ENCODE peak calls at places on chromosomes 1 and 21, in six cellular contexts. One of them, this sample, is unnamed.

GRCh38 chr1:67126111-67126746 is 8.5 kb downstream of the C1orf141 start:
- DNase-seq in thoracic aorta: no peak
- DNase-seq in MCF 10A: peak
- DNase-seq in OCI-LY7: no peak
- DNase-seq in HFF-Myc: no peak
- DNase-seq in omental fat pad: no peak
- DNase-seq in this sample: no peak

GRCh38 chr1:26003262-26003661 is 5.4 kb upstream of the PAFAH2 start:
- DNase-seq in OCI-LY7: no peak
- DNase-seq in omental fat pad: no peak
- DNase-seq in thoracic aorta: no peak
- DNase-seq in HFF-Myc: no peak
- DNase-seq in MCF 10A: no peak
- DNase-seq in this sample: no peak

GRCh38 chr21:29730281-29730680 is 209.5 kb downstream of the GRIK1 start:
- DNase-seq in MCF 10A: no peak
- DNase-seq in omental fat pad: no peak
- DNase-seq in HFF-Myc: no peak
- DNase-seq in thoracic aorta: no peak
- DNase-seq in OCI-LY7: no peak
- DNase-seq in this sample: no peak

GRCh38 chr1:27045973-27046558 is 33.4 kb upstream of the TENT5B start:
- DNase-seq in MCF 10A: peak
- DNase-seq in thoracic aorta: no peak
- DNase-seq in HFF-Myc: no peak
- DNase-seq in omental fat pad: no peak
- DNase-seq in OCI-LY7: peak
- DNase-seq in this sample: peak

GRCh38 chr21:45056505-45056904 is 17.9 kb upstream of the ADARB1 start:
- DNase-seq in omental fat pad: no peak
- DNase-seq in HFF-Myc: no peak
- DNase-seq in thoracic aorta: no peak
- DNase-seq in OCI-LY7: no peak
- DNase-seq in MCF 10A: no peak
- DNase-seq in this sample: no peak

GRCh38 chr21:40186036-40186435 is 318.8 kb downstream of the PCP4 start:
- DNase-seq in omental fat pad: no peak
- DNase-seq in thoracic aorta: no peak
- DNase-seq in MCF 10A: no peak
- DNase-seq in HFF-Myc: no peak
- DNase-seq in OCI-LY7: no peak
- DNase-seq in this sample: no peak

GRCh38 chr1:2286923-2287322 is 58.8 kb downstream of the SKI start:
- DNase-seq in MCF 10A: no peak
- DNase-seq in omental fat pad: no peak
- DNase-seq in thoracic aorta: no peak
- DNase-seq in HFF-Myc: no peak
- DNase-seq in OCI-LY7: no peak
- DNase-seq in this sample: no peak

GRCh38 chr1:226784081-226785049 is 45.3 kb upstream of the ITPKB start:
- DNase-seq in HFF-Myc: no peak
- DNase-seq in OCI-LY7: no peak
- DNase-seq in omental fat pad: no peak
- DNase-seq in MCF 10A: no peak
- DNase-seq in thoracic aorta: no peak
- DNase-seq in this sample: no peak

GRCh38 chr1:153647375-153647714 is 11.2 kb upstream of the SNAPIN start:
- DNase-seq in MCF 10A: no peak
- DNase-seq in HFF-Myc: no peak
- DNase-seq in OCI-LY7: no peak
- DNase-seq in omental fat pad: no peak
- DNase-seq in thoracic aorta: no peak
- DNase-seq in this sample: no peak

GRCh38 chr1:101567582-101568189 is 330.9 kb downstream of the S1PR1 start:
- DNase-seq in thoracic aorta: no peak
- DNase-seq in MCF 10A: peak
- DNase-seq in OCI-LY7: peak
- DNase-seq in omental fat pad: no peak
- DNase-seq in HFF-Myc: no peak
- DNase-seq in this sample: no peak

GRCh38 chr1:36920801-36921405 is 113.4 kb downstream of the GRIK3 start:
- DNase-seq in omental fat pad: no peak
- DNase-seq in HFF-Myc: no peak
- DNase-seq in MCF 10A: no peak
- DNase-seq in OCI-LY7: no peak
- DNase-seq in thoracic aorta: no peak
- DNase-seq in this sample: peak

GRCh38 chr1:50633465-50633864 is 210.2 kb upstream of the DMRTA2 start:
- DNase-seq in omental fat pad: no peak
- DNase-seq in MCF 10A: no peak
- DNase-seq in HFF-Myc: no peak
- DNase-seq in thoracic aorta: no peak
- DNase-seq in OCI-LY7: no peak
- DNase-seq in this sample: no peak

GRCh38 chr1:83838573-83838972 is 160.4 kb downstream of the TTLL7 start:
- DNase-seq in omental fat pad: no peak
- DNase-seq in MCF 10A: no peak
- DNase-seq in thoracic aorta: no peak
- DNase-seq in HFF-Myc: no peak
- DNase-seq in OCI-LY7: no peak
- DNase-seq in this sample: no peak

GRCh38 chr1:83839566-83840173 is 159.3 kb downstream of the TTLL7 start:
- DNase-seq in thoracic aorta: no peak
- DNase-seq in OCI-LY7: no peak
- DNase-seq in HFF-Myc: no peak
- DNase-seq in MCF 10A: peak
- DNase-seq in omental fat pad: no peak
- DNase-seq in this sample: no peak

GRCh38 chr1:83832194-83832593 is 166.7 kb downstream of the TTLL7 start:
- DNase-seq in MCF 10A: no peak
- DNase-seq in omental fat pad: no peak
- DNase-seq in thoracic aorta: no peak
- DNase-seq in OCI-LY7: no peak
- DNase-seq in HFF-Myc: no peak
- DNase-seq in this sample: no peak

GRCh38 chr1:83836543-83836942 is 162.4 kb downstream of the TTLL7 start:
- DNase-seq in HFF-Myc: no peak
- DNase-seq in thoracic aorta: no peak
- DNase-seq in omental fat pad: no peak
- DNase-seq in OCI-LY7: no peak
- DNase-seq in MCF 10A: no peak
- DNase-seq in this sample: no peak

DNA sequence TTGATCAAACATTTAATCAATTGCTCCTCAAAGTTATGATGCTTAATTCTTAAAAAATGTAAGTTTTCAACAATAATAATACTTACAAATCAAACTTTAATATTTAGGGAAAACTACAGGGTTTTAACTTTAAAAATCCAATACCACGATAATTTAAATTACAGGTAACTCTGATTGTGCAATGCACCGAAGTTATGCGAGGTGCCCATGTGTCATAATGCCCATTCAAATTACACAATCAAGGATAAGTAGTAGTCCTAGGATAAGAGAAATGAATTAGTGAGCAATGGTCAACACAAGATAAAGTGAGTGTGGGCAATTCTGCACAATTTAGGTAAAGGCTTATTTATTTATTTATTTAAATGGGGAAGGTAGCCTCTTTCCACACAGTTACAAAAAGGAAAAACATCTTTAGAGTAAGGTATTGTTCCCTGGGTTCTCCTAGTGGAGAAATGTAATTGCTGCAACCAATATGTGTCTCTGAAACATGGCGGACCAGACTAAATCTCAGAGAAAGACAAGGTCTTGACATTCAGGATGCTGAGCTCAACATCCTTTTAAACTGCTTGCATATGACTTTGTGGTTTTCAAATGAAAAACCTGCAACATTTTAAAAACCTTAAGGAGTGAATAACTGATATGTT is 164.2 kb downstream of the TTLL7 start:
- DNase-seq in OCI-LY7: no peak
- DNase-seq in HFF-Myc: no peak
- DNase-seq in omental fat pad: no peak
- DNase-seq in MCF 10A: peak
- DNase-seq in thoracic aorta: no peak
- DNase-seq in this sample: no peak
- TF ChIP-seq CTCF in OCI-LY7: peak
- TF ChIP-seq CTCF in HFF-Myc: peak
- TF ChIP-seq CTCF in omental fat pad: no peak
- TF ChIP-seq CTCF in MCF 10A: no peak
- TF ChIP-seq CTCF in thoracic aorta: no peak
- TF ChIP-seq CTCF in this sample: peak

DNA sequence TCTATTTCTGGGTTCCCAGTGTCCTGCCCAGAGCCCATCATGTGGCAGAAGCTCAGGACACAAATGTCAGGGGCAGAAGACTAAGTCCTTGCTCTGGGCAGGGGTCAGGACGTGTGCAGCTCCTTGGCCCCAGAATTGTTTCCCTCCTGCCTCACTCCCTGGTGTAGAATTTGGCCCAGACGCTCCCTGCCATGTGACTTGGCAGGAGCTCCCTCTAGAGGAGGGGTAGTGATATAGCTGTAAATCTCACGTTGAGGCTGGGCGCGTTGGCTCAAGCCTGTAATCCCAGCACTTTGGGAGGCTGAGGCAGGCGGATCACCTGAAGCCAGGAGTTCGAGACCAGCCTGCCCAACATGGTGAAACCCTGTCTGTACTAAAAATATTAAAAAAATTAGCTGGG is 91.2 kb downstream of the UBIAD1 start:
- DNase-seq in omental fat pad: no peak
- DNase-seq in MCF 10A: no peak
- DNase-seq in OCI-LY7: peak
- DNase-seq in thoracic aorta: no peak
- DNase-seq in HFF-Myc: no peak
- DNase-seq in this sample: no peak
- TF ChIP-seq CTCF in omental fat pad: no peak
- TF ChIP-seq CTCF in MCF 10A: peak
- TF ChIP-seq CTCF in OCI-LY7: peak
- TF ChIP-seq CTCF in thoracic aorta: no peak
- TF ChIP-seq CTCF in HFF-Myc: peak
- TF ChIP-seq CTCF in this sample: peak

DNA sequence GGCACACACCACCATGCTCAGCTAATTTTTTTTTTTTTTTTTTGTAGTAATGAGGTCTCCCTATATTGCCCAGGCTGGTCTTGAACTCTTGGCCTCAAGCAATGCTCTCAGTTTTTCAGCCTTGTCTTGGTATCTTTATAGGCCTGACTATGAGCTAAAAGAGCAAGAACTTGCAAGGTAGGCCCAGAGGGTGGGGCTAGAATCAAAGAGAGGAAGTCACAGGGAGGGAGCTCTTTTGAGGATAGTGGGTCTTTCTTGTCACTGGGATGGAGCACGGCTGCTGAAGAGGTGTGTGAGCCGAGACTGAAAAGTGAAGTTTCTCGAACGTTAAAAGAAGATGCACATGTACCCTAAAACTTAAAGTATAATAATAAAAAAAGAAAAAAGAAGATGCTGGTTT is 260.0 kb upstream of the BEND5 start:
- DNase-seq in thoracic aorta: no peak
- DNase-seq in omental fat pad: no peak
- DNase-seq in HFF-Myc: no peak
- DNase-seq in MCF 10A: no peak
- DNase-seq in OCI-LY7: no peak
- DNase-seq in this sample: no peak
- TF ChIP-seq CTCF in thoracic aorta: no peak
- TF ChIP-seq CTCF in omental fat pad: no peak
- TF ChIP-seq CTCF in HFF-Myc: no peak
- TF ChIP-seq CTCF in MCF 10A: no peak
- TF ChIP-seq CTCF in OCI-LY7: no peak
- TF ChIP-seq CTCF in this sample: no peak

DNA sequence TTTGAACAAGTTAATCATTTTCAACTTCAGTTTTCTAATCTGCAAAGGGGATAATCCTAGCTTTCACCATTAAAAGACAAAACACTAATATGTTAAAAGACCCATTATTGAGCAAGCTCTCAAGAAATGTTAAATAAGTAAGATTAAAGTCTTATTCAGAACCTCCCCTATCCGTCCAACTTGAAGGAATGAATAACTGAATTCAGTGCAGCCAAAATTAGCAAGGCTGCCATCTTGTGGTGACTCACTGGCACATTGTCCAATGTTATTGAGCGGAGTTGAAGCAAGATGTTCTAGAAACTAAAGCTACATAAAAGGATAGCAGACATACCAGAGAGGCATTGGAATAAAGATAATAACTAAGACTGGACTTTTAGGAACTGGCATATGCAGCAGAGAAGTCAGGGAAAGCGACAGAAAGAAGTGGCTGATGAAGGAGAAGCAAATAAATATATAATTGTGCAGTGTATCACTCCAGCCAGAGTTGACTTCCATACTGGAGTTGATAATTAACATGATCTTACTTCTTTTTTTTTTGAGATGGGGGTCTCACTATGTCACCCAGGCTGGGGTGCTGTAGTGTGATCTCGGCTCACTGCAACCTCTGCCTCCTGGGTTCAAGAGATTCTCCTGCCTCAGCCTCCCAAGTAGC is 8.2 kb upstream of the CAP1 start:
- DNase-seq in omental fat pad: no peak
- DNase-seq in HFF-Myc: peak
- DNase-seq in OCI-LY7: peak
- DNase-seq in MCF 10A: peak
- DNase-seq in thoracic aorta: no peak
- DNase-seq in this sample: no peak
- TF ChIP-seq CTCF in omental fat pad: no peak
- TF ChIP-seq CTCF in HFF-Myc: peak
- TF ChIP-seq CTCF in OCI-LY7: peak
- TF ChIP-seq CTCF in MCF 10A: peak
- TF ChIP-seq CTCF in thoracic aorta: peak
- TF ChIP-seq CTCF in this sample: peak

This sample was measured in type B pancreatic cell.